ENCODE peak calls at places on chromosomes 5 and 9, in seven cellular contexts. C is CD8-positive, alpha-beta memory T cell; B is OCI-LY7; W is adipocyte; L is colonic mucosa; G is SK-N-SH; J is mesendoderm. I is an unnamed sample. For H3K4me1, the result is how much of the 10 kb centered on the place peaks cover.

GRCh38 chr5:83126501-83126900 is 49.2 kb downstream of the XRCC4 start:
- DNase-seq in C (no peak), B (no peak), W (no peak), L (no peak), G (no peak), J (no peak), I (no peak)

GRCh38 chr5:100802188-100802587 is 100.9 kb downstream of the ST8SIA4 start:
- DNase-seq in C (no peak), B (no peak), W (no peak), L (no peak), G (no peak), J (no peak), I (no peak)

GRCh38 chr5:110769282-110769681 is 30.5 kb downstream of the SLC25A46 start:
- DNase-seq in C (no peak), B (no peak), W (peak), L (no peak), G (no peak), J (no peak), I (no peak)

GRCh38 chr5:380701-381309 is 59.3 kb downstream of the AHRR start:
- DNase-seq in C (no peak), B (no peak), W (peak), L (peak), G (no peak), J (no peak), I (peak)

GRCh38 chr9:78866228-78867132 is 569.6 kb downstream of the PSAT1 start:
- DNase-seq in C (no peak), B (no peak), W (peak), L (no peak), G (no peak), J (peak), I (no peak)

GRCh38 chr5:132387649-132388117 is 18.2 kb downstream of the SLC22A5 start:
- DNase-seq in C (no peak), B (no peak), W (peak), L (peak), G (peak), J (peak), I (no peak)

GRCh38 chr9:96040591-96041461 is 165.3 kb downstream of the ERCC6L2 start:
- DNase-seq in C (no peak), B (no peak), W (peak), L (no peak), G (no peak), J (no peak), I (no peak)

GRCh38 chr9:123016631-123017030 is 16.8 kb upstream of the GPR21 start:
- DNase-seq in C (no peak), B (no peak), W (no peak), L (no peak), G (no peak), J (no peak), I (no peak)

GRCh38 chr5:126219616-126220015 is 203.6 kb upstream of the GRAMD2B start:
- DNase-seq in C (no peak), B (no peak), W (no peak), L (no peak), G (no peak), J (no peak), I (no peak)

GRCh38 chr5:59587489-59588337 is 305.8 kb downstream of the PDE4D start:
- DNase-seq in C (peak), B (no peak), W (peak), L (peak), G (peak), J (peak), I (peak)

GRCh38 chr5:117246386-117246785 is 671.8 kb upstream of the SEMA6A start:
- DNase-seq in C (no peak), B (no peak), W (no peak), L (no peak), G (no peak), J (peak), I (no peak)

GRCh38 chr5:122836947-122837346 is 8.5 kb upstream of the SNX24 start:
- DNase-seq in C (no peak), B (no peak), W (no peak), L (no peak), G (no peak), J (no peak), I (no peak)

GRCh38 chr9:36748322-36748899 is 175.7 kb downstream of the MELK start:
- DNase-seq in C (no peak), B (peak), W (peak), L (no peak), G (no peak), J (peak), I (no peak)

GRCh38 chr9:107951511-107951910 is 461.9 kb upstream of the KLF4 start:
- DNase-seq in C (no peak), B (no peak), W (no peak), L (no peak), G (no peak), J (no peak), I (no peak)

GRCh38 chr9:1469996-1470395 is 419.8 kb downstream of the DMRT2 start:
- DNase-seq in C (no peak), B (no peak), W (no peak), L (no peak), G (no peak), J (no peak), I (no peak)

GRCh38 chr9:31030741-31031202 is 1353.7 kb upstream of the ACO1 start:
- DNase-seq in C (no peak), B (no peak), W (peak), L (no peak), G (no peak), J (peak), I (no peak)

GRCh38 chr5:84603557-84604185 is 219.0 kb upstream of the EDIL3 start:
- DNase-seq in C (no peak), B (no peak), W (peak), L (no peak), G (no peak), J (no peak), I (no peak)

GRCh38 chr5:103428411-103428871 is 134.1 kb downstream of the NUDT12 start:
- DNase-seq in C (no peak), B (no peak), W (no peak), L (no peak), G (no peak), J (no peak), I (no peak)

GRCh38 chr5:71483355-71483754 is 27.9 kb downstream of the BDP1 start:
- DNase-seq in C (no peak), B (no peak), W (peak), L (no peak), G (no peak), J (peak), I (no peak)

GRCh38 chr9:98318834-98319478 is 63.5 kb upstream of the TBC1D2 start:
- DNase-seq in C (no peak), B (no peak), W (no peak), L (no peak), G (no peak), J (no peak), I (no peak)

GRCh38 chr5:775960-776861 is 8.3 kb downstream of the ZDHHC11B start:
- DNase-seq in C (no peak), B (no peak), W (no peak), L (peak), G (peak), J (no peak), I (no peak)

DNA sequence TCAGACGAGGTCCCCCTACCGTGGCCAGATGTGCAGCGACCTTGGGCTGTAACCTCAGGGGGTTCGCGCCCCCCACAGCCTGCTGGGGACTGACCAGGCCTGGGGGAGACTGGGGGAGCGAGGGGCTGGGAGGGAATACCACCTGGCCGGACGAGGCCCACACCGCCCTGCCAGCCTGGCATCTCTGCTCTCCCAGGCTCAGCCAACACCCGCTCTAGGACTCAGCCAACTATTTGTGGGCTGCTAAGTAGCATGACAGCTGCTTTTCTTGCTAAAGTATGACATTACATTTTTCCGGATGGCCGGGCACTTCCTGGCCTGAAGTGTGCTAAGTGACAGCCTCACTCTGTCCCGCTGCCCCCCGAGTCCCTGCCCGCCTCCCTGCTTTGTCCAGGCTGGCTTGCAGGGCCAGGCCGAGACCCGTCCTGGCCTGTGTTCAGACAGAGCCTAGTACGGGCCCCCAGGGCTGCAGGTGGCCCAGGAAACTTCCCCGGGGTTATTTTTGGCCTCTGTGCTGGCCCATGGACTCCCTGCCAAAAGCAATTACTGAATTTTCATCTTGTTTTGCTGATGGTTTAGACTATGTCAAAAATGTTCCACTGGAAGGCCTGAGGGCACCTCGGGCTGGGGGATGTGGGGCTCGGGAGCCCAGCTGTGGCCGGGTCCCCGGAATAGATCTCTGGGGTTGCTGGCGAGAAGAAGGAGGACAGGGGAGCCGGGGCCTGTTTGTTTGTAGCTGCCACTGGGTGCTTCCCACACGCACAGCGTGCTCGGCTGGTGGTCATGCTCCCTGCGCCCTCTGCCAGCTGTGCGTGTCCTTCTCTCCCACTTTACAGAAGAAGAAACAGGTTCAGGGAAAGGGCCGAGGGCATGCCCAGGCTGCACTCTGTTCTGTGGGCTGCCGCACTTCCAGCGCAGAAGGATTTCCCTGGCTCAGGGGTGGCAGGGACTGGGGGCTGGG is 13.4 kb upstream of the SLC2A6 start:
- DNase-seq in C (no peak), B (no peak), W (peak), L (no peak), G (peak), J (no peak), I (no peak)
- H3K4me1 ChIP-seq in C (under half), B (under half), W (under half), L (under half), G (under half), J (under half), I (under half)

GRCh38 chr9:137316012-137316981 is 14.2 kb upstream of the NRARP start:
- DNase-seq in C (no peak), B (peak), W (peak), L (peak), G (peak), J (no peak), I (peak)

GRCh38 chr9:137314561-137315560 is 12.8 kb upstream of the NRARP start:
- DNase-seq in C (no peak), B (no peak), W (no peak), L (no peak), G (peak), J (no peak), I (peak)

GRCh38 chr9:137317021-137317978 is 15.2 kb upstream of the NRARP start:
- DNase-seq in C (no peak), B (no peak), W (no peak), L (no peak), G (peak), J (no peak), I (no peak)

GRCh38 chr9:137313956-137314560 is 12.0 kb upstream of the NRARP start:
- DNase-seq in C (no peak), B (no peak), W (no peak), L (no peak), G (peak), J (no peak), I (peak)

GRCh38 chr9:137315581-137316011 is 13.5 kb upstream of the NRARP start:
- DNase-seq in C (no peak), B (no peak), W (no peak), L (no peak), G (no peak), J (no peak), I (no peak)
- H3K4me3 ChIP-seq in C (no peak), B (peak), W (no peak), L (peak), G (peak), J (no peak), I (peak)

GRCh38 chr5:27612161-27612560 is 573.8 kb upstream of the CDH9 start:
- DNase-seq in C (no peak), B (no peak), W (no peak), L (no peak), G (no peak), J (no peak), I (no peak)
- H3K4me1 ChIP-seq in C (under half), B (under half), W (under half), L (under half), G (under half), J (under half), I (under half)

DNA sequence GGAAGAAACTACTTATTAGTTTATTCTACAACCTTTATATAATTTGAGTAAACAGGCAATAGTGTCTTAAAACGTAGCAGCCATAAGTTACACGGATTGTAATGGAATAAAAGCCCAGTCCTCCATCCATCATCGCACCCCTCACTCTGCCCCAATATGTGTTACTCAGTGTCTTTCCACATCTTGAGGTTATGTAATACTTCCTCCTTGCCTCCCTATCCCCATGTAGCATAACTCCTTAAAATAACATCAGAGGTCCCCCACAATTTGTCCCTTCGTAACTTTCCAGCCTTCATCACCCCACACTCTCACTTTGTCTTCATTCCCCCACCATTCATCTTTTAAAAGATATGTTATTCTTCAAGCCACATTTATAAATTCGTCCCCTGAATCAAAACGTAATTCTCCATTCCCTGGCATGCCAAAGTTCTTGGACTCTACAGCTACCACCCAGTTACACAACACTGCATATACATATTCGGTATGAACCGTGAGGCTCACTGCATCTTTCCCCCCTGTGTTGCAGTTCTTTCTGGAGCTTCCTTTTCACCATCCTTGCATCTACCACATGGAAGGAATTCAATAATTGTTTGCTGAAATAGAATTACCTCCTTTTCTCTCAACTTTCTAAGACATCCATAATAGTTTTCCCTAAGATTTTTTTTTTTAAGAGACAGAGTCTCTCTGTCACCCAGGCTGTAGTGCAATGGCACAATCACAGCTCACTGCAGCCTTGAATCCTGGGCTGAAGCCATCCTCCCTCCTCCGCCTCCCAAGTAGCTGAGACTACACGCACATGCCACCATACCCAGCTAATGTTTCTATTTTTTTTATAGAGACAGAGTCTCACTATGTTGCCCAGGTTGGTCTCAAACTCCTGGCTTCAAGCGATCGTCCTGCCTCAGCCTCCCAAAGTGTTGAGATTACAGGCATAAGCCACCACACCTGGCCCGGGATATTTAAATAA is 3.4 kb downstream of the LPAR1 start:
- DNase-seq in C (no peak), B (no peak), W (peak), L (no peak), G (no peak), J (no peak), I (no peak)
- H3K4me3 ChIP-seq in C (no peak), B (no peak), W (peak), L (no peak), G (no peak), J (no peak), I (no peak)

DNA sequence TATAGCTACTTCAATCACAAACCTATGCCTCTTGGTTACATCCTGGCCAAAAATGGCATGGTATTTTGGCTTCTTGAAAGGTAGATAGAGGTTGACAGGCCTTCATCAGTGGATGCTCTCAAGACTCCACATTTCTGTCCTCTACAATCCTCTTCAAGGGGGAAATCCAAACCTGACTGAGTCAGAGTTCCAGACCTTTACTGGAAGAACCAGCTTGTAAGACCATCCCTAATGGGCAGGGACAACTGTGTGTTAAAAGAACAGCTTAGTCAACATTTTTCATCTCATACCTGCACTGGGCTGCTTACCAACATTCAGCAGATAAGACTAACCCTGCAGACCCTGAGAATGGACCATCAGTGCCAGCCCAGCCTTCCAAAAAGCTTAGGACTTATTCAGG is 155.7 kb downstream of the CDK5RAP2 start:
- DNase-seq in C (no peak), B (no peak), W (no peak), L (no peak), G (no peak), J (no peak), I (no peak)
- H3K4me1 ChIP-seq in C (under half), B (under half), W (under half), L (under half), G (under half), J (under half), I (under half)

I was measured in upper lobe of right lung.